ENCODE peak calls at places on chromosomes 11 and 22, in six cellular contexts. Z is HFF-Myc, T is OCI-LY7, A is tibial nerve, X is cardiac fibroblast, K is right atrium auricular region. N is an unnamed sample.

GRCh38 chr11:110479445-110480101 is 49.8 kb downstream of the FDX1 start:
- DNase-seq in Z (no peak), T (peak), A (no peak), X (peak), K (no peak), N (peak)

GRCh38 chr11:118907051-118907748 is 18.5 kb downstream of the BCL9L start:
- DNase-seq in Z (no peak), T (peak), A (peak), X (peak), K (peak), N (no peak)

GRCh38 chr11:77114089-77114463 is 11.4 kb downstream of the OMP start:
- DNase-seq in Z (no peak), T (no peak), A (no peak), X (no peak), K (no peak), N (no peak)

GRCh38 chr22:38338772-38339379 is 21.6 kb upstream of the CSNK1E start:
- DNase-seq in Z (no peak), T (no peak), A (no peak), X (no peak), K (no peak), N (no peak)

GRCh38 chr22:29385748-29386147 is 2.6 kb downstream of the AP1B1 start:
- DNase-seq in Z (no peak), T (peak), A (no peak), X (no peak), K (no peak), N (no peak)

GRCh38 chr11:92626624-92627023 is 342.8 kb upstream of the MTNR1B start:
- DNase-seq in Z (no peak), T (no peak), A (no peak), X (no peak), K (no peak), N (no peak)

GRCh38 chr11:116193321-116194114 is 579.3 kb downstream of the BUD13 start:
- DNase-seq in Z (peak), T (no peak), A (no peak), X (peak), K (no peak), N (peak)

GRCh38 chr11:120652705-120653335 is 141.3 kb downstream of the GRIK4 start:
- DNase-seq in Z (peak), T (peak), A (no peak), X (peak), K (no peak), N (no peak)

GRCh38 chr11:82494988-82495432 is 238.7 kb downstream of the FAM181B start:
- DNase-seq in Z (no peak), T (peak), A (no peak), X (no peak), K (no peak), N (no peak)

GRCh38 chr11:19605500-19606371 is 106.9 kb upstream of the NAV2 start:
- DNase-seq in Z (no peak), T (no peak), A (no peak), X (peak), K (no peak), N (peak)

GRCh38 chr11:96340555-96340885 is 2.5 kb downstream of the MAML2 start:
- DNase-seq in Z (no peak), T (no peak), A (no peak), X (peak), K (no peak), N (no peak)
- H3K4me3 ChIP-seq in Z (peak), T (no peak), A (no peak), X (peak), K (peak), N (peak)

GRCh38 chr11:106914409-106914808 is 103.9 kb downstream of the GUCY1A2 start:
- DNase-seq in Z (no peak), T (no peak), A (no peak), X (no peak), K (no peak), N (no peak)

GRCh38 chr11:106920899-106921504 is 97.3 kb downstream of the GUCY1A2 start:
- DNase-seq in Z (no peak), T (no peak), A (no peak), X (peak), K (no peak), N (no peak)

DNA sequence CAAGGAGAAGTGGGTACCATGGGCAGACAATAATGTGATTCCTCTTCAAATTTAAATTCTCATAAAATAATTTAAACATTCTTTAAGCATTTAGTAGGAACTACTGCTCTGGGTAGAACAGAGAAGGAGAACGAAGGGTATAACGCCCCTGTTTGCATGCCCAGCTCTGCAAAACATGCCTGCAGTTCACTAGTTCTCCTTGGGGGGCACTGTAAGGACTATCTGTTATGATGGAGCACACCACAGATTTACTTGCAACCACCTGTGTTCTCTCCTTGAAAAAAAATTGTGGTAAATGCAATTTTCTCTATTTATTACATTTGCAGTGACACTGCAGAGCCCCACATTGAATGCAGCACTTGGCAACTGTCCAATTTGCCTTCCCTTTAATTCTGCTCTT is 100.3 kb downstream of the GUCY1A2 start:
- DNase-seq in Z (no peak), T (peak), A (no peak), X (peak), K (no peak), N (no peak)
- TF ChIP-seq CTCF in Z (peak), T (peak), A (no peak), X (peak), K (peak), N (peak)

GRCh38 chr22:20428496-20429253 is 8.9 kb downstream of the SCARF2 start:
- DNase-seq in Z (no peak), T (no peak), A (no peak), X (no peak), K (no peak), N (no peak)

GRCh38 chr22:20429254-20430100 is 8.1 kb downstream of the SCARF2 start:
- DNase-seq in Z (no peak), T (peak), A (no peak), X (no peak), K (peak), N (no peak)

GRCh38 chr22:20431520-20432237 is 5.9 kb downstream of the SCARF2 start:
- DNase-seq in Z (no peak), T (no peak), A (no peak), X (no peak), K (no peak), N (no peak)

GRCh38 chr22:20430641-20431519 is 6.7 kb downstream of the SCARF2 start:
- DNase-seq in Z (no peak), T (no peak), A (no peak), X (no peak), K (peak), N (no peak)

DNA sequence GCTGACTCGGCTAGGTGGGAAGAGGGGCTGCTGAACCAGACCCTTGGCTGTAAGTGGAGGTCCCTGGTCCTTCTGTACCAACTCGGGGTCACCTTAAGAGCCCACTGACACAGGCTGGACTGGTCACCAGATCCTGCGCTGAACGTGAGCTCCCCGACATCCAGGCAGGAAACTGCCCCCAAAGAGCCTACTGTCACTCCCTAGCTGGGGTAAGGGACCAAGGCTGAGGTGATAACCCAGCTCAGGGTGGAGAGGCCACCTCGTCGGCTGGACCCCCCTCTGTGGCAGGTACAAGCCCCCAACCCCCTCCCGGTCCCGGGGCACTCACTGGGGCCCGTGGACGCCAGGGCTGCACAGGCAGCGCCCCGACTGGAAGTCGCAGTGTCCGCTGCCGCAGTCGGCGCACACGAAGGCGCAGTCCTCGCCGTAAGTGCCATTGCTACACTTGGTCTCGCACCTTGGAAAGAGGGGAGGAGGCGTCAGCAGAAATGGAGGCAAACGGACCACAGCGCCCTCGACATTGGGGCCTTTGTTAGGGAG is 7.5 kb downstream of the SCARF2 start:
- DNase-seq in Z (no peak), T (no peak), A (no peak), X (no peak), K (no peak), N (no peak)
- H3K4me3 ChIP-seq in Z (no peak), T (no peak), A (no peak), X (no peak), K (no peak), N (no peak)

GRCh38 chr22:46738961-46739870 is 1.2 kb upstream of the CERK start:
- DNase-seq in Z (no peak), T (peak), A (no peak), X (peak), K (peak), N (no peak)
- TF ChIP-seq CTCF in Z (no peak), T (peak), A (no peak), X (peak), K (no peak), N (no peak)

N was measured in astrocyte of the cerebellum.